ENCODE peak calls at places on chromosomes 11 and 22, in five cellular contexts. F is CD8-positive, alpha-beta T cell; W is HEK293T; T is NCI-H1105; X is choroid plexus epithelial cell. L is an unnamed sample.

GRCh38 chr11:65478411-65479183 is 20.2 kb upstream of the MALAT1 start:
- DNase-seq in F (no peak), W (no peak), T (no peak), X (peak; percentile 80), L (no peak)

GRCh38 chr11:70517996-70518907 is 119.9 kb downstream of the CTTN start:
- DNase-seq in F (no peak), W (no peak), T (no peak), X (no peak), L (no peak)

GRCh38 chr11:68340003-68340767 is 27.8 kb downstream of the LRP5 start:
- DNase-seq in F (no peak), W (no peak), T (no peak), X (no peak), L (no peak)

GRCh38 chr22:20919718-20920117 is 2.5 kb downstream of the CRKL start:
- DNase-seq in F (no peak), W (no peak), T (no peak), X (peak; percentile 17), L (no peak)

GRCh38 chr11:61494341-61495038 is 14.1 kb upstream of the LRRC10B start:
- DNase-seq in F (no peak), W (no peak), T (no peak), X (no peak), L (no peak)

GRCh38 chr11:45913514-45913913 is 4.2 kb downstream of the PEX16 start:
- DNase-seq in F (no peak), W (no peak), T (no peak), X (no peak), L (no peak)

GRCh38 chr22:45200230-45200629 is 36.5 kb downstream of the NUP50 start:
- DNase-seq in F (no peak), W (no peak), T (no peak), X (no peak), L (no peak)

GRCh38 chr22:48889887-48890692 is 937.6 kb downstream of the BRD1 start:
- DNase-seq in F (peak; percentile 46), W (no peak), T (no peak), X (no peak), L (no peak)

GRCh38 chr22:49749885-49750510 is 77.7 kb downstream of the BRD1 start:
- DNase-seq in F (peak; percentile 41), W (no peak), T (no peak), X (no peak), L (no peak)

GRCh38 chr11:34029176-34029575 is 22.4 kb upstream of the CAPRIN1 start:
- DNase-seq in F (no peak), W (no peak), T (no peak), X (no peak), L (no peak)

GRCh38 chr11:64638829-64639228 is 47.8 kb downstream of the SLC22A12 start:
- DNase-seq in F (no peak), W (no peak), T (no peak), X (no peak), L (no peak)

GRCh38 chr11:78281511-78281910 is 92.8 kb downstream of the USP35 start:
- DNase-seq in F (no peak), W (no peak), T (no peak), X (no peak), L (no peak)

GRCh38 chr11:17812286-17813187 is 78.0 kb downstream of the KCNC1 start:
- DNase-seq in F (no peak), W (no peak), T (no peak), X (no peak), L (peak; percentile 68)

GRCh38 chr22:24685804-24686203 is 82.8 kb downstream of the GGT1 start:
- DNase-seq in F (no peak), W (no peak), T (no peak), X (peak; percentile 48), L (no peak)

GRCh38 chr22:37313376-37314314 is 31.3 kb downstream of the CYTH4 start:
- DNase-seq in F (no peak), W (no peak), T (no peak), X (no peak), L (no peak)

GRCh38 chr11:17298302-17298701 is 21.8 kb downstream of the NUCB2 start:
- DNase-seq in F (no peak), W (no peak), T (no peak), X (no peak), L (no peak)

GRCh38 chr22:46984751-46985506 is 222.5 kb downstream of the TBC1D22A start:
- DNase-seq in F (no peak), W (no peak), T (no peak), X (peak; percentile 67), L (peak; percentile 12)

GRCh38 chr22:41324818-41325528 is 23.6 kb downstream of the ZC3H7B start:
- DNase-seq in F (no peak), W (no peak), T (no peak), X (no peak), L (no peak)

L was measured in NCI-H1092 treated with DMSO at 0.1 percent for 48 hours.